ENCODE peak calls at places on chromosomes 7 and 10, in four cellular contexts. A is skeletal muscle cell, P is pancreas, J is cardiac muscle cell. S is an unnamed sample.

GRCh38 chr7:12398186-12398585 is 5.5 kb downstream of the VWDE start:
- DNase-seq in A (no peak), P (no peak), J (no peak), S (no peak)

GRCh38 chr10:30392564-30392990 is 41.4 kb upstream of the MAP3K8 start:
- DNase-seq in P (peak), J (peak), A (no peak), S (peak)

GRCh38 chr10:61316866-61317265 is 136.3 kb downstream of the TMEM26 start:
- DNase-seq in A (no peak), P (no peak), J (no peak), S (no peak)

GRCh38 chr10:36504752-36505151 is 620.6 kb upstream of the ANKRD30A start:
- DNase-seq in J (no peak), P (no peak), A (no peak), S (no peak)

GRCh38 chr7:85733163-85733915 is 546.5 kb upstream of the SEMA3D start:
- DNase-seq in J (no peak), P (no peak), A (no peak), S (no peak)

GRCh38 chr7:90242369-90243168 is 2.4 kb upstream of the CFAP69 start:
- DNase-seq in A (no peak), J (no peak), P (no peak), S (no peak)

GRCh38 chr10:12358863-12359647 is 9.7 kb downstream of the CAMK1D start:
- DNase-seq in A (no peak), P (no peak), J (no peak), S (no peak)

GRCh38 chr10:45373003-45373782 is 823 bp upstream of the ALOX5 start:
- DNase-seq in J (peak), A (no peak), P (peak), S (peak)

GRCh38 chr10:77315511-77316129 is 322.0 kb downstream of the KCNMA1 start:
- DNase-seq in P (no peak), J (no peak), A (no peak), S (no peak)

GRCh38 chr10:130065251-130065650 is 45.4 kb downstream of the C10orf143 start:
- DNase-seq in J (no peak), P (no peak), A (no peak), S (no peak)

GRCh38 chr7:4037308-4037707 is 644.8 kb upstream of the FOXK1 start:
- DNase-seq in A (no peak), P (no peak), J (no peak), S (no peak)

GRCh38 chr7:116177009-116177408 is 33.3 kb upstream of the TES start:
- DNase-seq in P (no peak), J (no peak), A (peak), S (no peak)

GRCh38 chr10:31219321-31219720 is 99.7 kb upstream of the ZEB1 start:
- DNase-seq in A (no peak), J (no peak), P (no peak), S (no peak)

GRCh38 chr7:33250421-33250827 is 121.1 kb downstream of the BBS9 start:
- DNase-seq in J (no peak), A (peak), P (no peak), S (no peak)

GRCh38 chr10:90571876-90572275 is 286.0 kb downstream of the HTR7 start:
- DNase-seq in A (no peak), J (no peak), P (no peak), S (no peak)

GRCh38 chr10:60073397-60073780 is 167.0 kb upstream of the CCDC6 start:
- DNase-seq in J (no peak), A (no peak), P (no peak), S (no peak)

GRCh38 chr10:90138844-90139243 is 437.5 kb downstream of the KIF20B start:
- DNase-seq in J (peak), A (no peak), P (no peak), S (no peak)

GRCh38 chr7:116582164-116582732 is 57.4 kb downstream of the CAV1 start:
- DNase-seq in A (peak), P (no peak), J (no peak), S (no peak)

GRCh38 chr7:116802784-116803183 is 59.6 kb upstream of the CAPZA2 start:
- DNase-seq in J (peak), P (no peak), A (no peak), S (no peak)

GRCh38 chr10:116774728-116775151 is 32.4 kb upstream of the HSPA12A start:
- DNase-seq in A (no peak), P (peak), J (no peak), S (no peak)

GRCh38 chr7:26681819-26682418 is 182.5 kb downstream of the SKAP2 start:
- DNase-seq in J (peak), A (no peak), P (no peak), S (no peak)

GRCh38 chr7:22201182-22201880 is 155.6 kb downstream of the RAPGEF5 start:
- DNase-seq in A (no peak), J (no peak), P (no peak), S (no peak)

GRCh38 chr7:134562136-134562535 is 13.2 kb downstream of the AKR1B15 start:
- DNase-seq in J (no peak), P (no peak), A (peak), S (no peak)

GRCh38 chr10:128150551-128150950 is 24.3 kb upstream of the MKI67 start:
- DNase-seq in P (no peak), J (no peak), A (no peak), S (no peak)

GRCh38 chr10:18607503-18607902 is 43.9 kb downstream of the NSUN6 start:
- DNase-seq in A (peak), P (peak), J (peak), S (no peak)

GRCh38 chr7:37982423-37982822 is 62.0 kb downstream of the EPDR1 start:
- DNase-seq in J (no peak), A (no peak), P (no peak), S (no peak)

GRCh38 chr7:144820557-144820956 is 15.3 kb downstream of the TPK1 start:
- DNase-seq in J (no peak), A (no peak), P (no peak), S (no peak)

GRCh38 chr7:70134029-70134445 is 535.8 kb downstream of the AUTS2 start:
- DNase-seq in A (no peak), J (peak), P (no peak), S (no peak)

GRCh38 chr7:108007762-108008161 is 4.8 kb upstream of the LAMB1 start:
- DNase-seq in P (no peak), J (no peak), A (no peak), S (no peak)

GRCh38 chr7:114629762-114630161 is 215.1 kb downstream of the FOXP2 start:
- DNase-seq in J (no peak), A (no peak), P (no peak), S (no peak)

GRCh38 chr7:87473192-87473591 is 2.3 kb downstream of the ABCB4 start:
- DNase-seq in A (no peak), J (no peak), P (no peak), S (no peak)

GRCh38 chr7:28070311-28071055 is 110.1 kb downstream of the JAZF1 start:
- DNase-seq in A (no peak), P (no peak), J (no peak), S (no peak)

GRCh38 chr7:100394077-100394476 is 20.8 kb downstream of the PILRA start:
- DNase-seq in P (no peak), J (no peak), A (no peak), S (no peak)

GRCh38 chr7:16755397-16755796 is 1.8 kb downstream of the TSPAN13 start:
- DNase-seq in A (no peak), J (no peak), P (no peak), S (no peak)

GRCh38 chr7:16753102-16753931 is at the start of gene TSPAN13:
- DNase-seq in P (peak), A (no peak), J (peak), S (peak)

GRCh38 chr7:16753932-16754571 is 497 bp downstream of the TSPAN13 start:
- DNase-seq in J (peak), P (peak), A (no peak), S (peak)

GRCh38 chr7:16758634-16759602 is 5.4 kb downstream of the TSPAN13 start:
- DNase-seq in J (no peak), P (no peak), A (no peak), S (no peak)

GRCh38 chr7:16754869-16755317 is 1.3 kb downstream of the TSPAN13 start:
- DNase-seq in P (no peak), J (no peak), A (no peak), S (no peak)
- H3K4me3 ChIP-seq in P (peak), J (peak), A (no peak), S (peak)

GRCh38 chr7:584122-584465 is 64.4 kb upstream of the PDGFA start:
- DNase-seq in J (no peak), P (no peak), A (no peak), S (peak)
- H3K4me3 ChIP-seq in J (no peak), P (no peak), A (no peak), S (no peak)

GRCh38 chr10:34506773-34507172 is 308.3 kb downstream of the PARD3 start:
- DNase-seq in P (no peak), J (no peak), A (no peak), S (no peak)
- H3K4me3 ChIP-seq in P (no peak), J (no peak), A (no peak), S (no peak)

GRCh38 chr7:123797673-123798526 is 47.1 kb upstream of the HYAL4 start:
- DNase-seq in P (no peak), J (peak), A (peak), S (no peak)
- H3K4me3 ChIP-seq in P (no peak), J (no peak), A (no peak), S (no peak)